ENCODE peak calls at places on chromosome 2, in four cellular contexts. A, P, W and X are unnamed samples.

GRCh38 chr2:190634381-190634780 is 14.5 kb upstream of the NAB1 start:
- ATAC-seq in P (no peak), W (no peak), A (no peak), X (no peak)

GRCh38 chr2:16649353-16650286 is 16.0 kb downstream of the CYRIA start:
- ATAC-seq in W (no peak), A (no peak), P (no peak), X (no peak)

GRCh38 chr2:98479959-98480524 is 35.4 kb downstream of the INPP4A start:
- ATAC-seq in W (peak), P (peak), A (peak), X (peak)

GRCh38 chr2:215136669-215137328 is 1.6 kb downstream of the ABCA12 start:
- ATAC-seq in P (no peak), A (peak), W (peak), X (peak)

GRCh38 chr2:45283764-45284620 is 274.7 kb upstream of the SIX2 start:
- ATAC-seq in P (no peak), W (no peak), A (peak), X (peak)

GRCh38 chr2:148875387-148876051 is 492 bp downstream of the KIF5C start:
- ATAC-seq in P (peak), W (peak), A (peak), X (peak)

GRCh38 chr2:232629201-232629475 is 4.3 kb upstream of the EFHD1 start:
- ATAC-seq in W (no peak), A (no peak), P (no peak), X (no peak)

GRCh38 chr2:137838255-137839092 is 125.8 kb upstream of the HNMT start:
- ATAC-seq in P (no peak), A (peak), W (peak), X (peak)

GRCh38 chr2:54370405-54371104 is 85.6 kb upstream of the SPTBN1 start:
- ATAC-seq in P (no peak), A (no peak), W (peak), X (no peak)

GRCh38 chr2:33441235-33441810 is 35.1 kb upstream of the RASGRP3 start:
- ATAC-seq in W (peak), P (no peak), A (peak), X (peak)

GRCh38 chr2:30448308-30448707 is 1.3 kb downstream of the LCLAT1 start:
- ATAC-seq in P (peak), W (no peak), A (no peak), X (no peak)

GRCh38 chr2:18084376-18084775 is 205.9 kb downstream of the KCNS3 start:
- ATAC-seq in A (no peak), P (no peak), W (no peak), X (no peak)

GRCh38 chr2:19607931-19608762 is 249.7 kb upstream of the OSR1 start:
- ATAC-seq in P (no peak), W (no peak), A (peak), X (peak)

GRCh38 chr2:86832334-86833096 is 29.2 kb downstream of the CD8B start:
- ATAC-seq in A (no peak), W (no peak), P (no peak), X (no peak)

GRCh38 chr2:176652300-176653182 is 383.3 kb downstream of the MTX2 start:
- ATAC-seq in P (peak), W (peak), A (peak), X (peak)

GRCh38 chr2:119837350-119837749 is 77.6 kb downstream of the PTPN4 start:
- ATAC-seq in P (no peak), A (no peak), W (no peak), X (no peak)

GRCh38 chr2:36455011-36455410 is 99.4 kb downstream of the CRIM1 start:
- ATAC-seq in W (no peak), P (no peak), A (no peak), X (no peak)

GRCh38 chr2:232632904-232633412 is 446 bp upstream of the EFHD1 start:
- ATAC-seq in A (peak), P (peak), W (peak), X (peak)

GRCh38 chr2:217954051-217954450 is 48.7 kb downstream of the TNS1 start:
- ATAC-seq in W (no peak), A (no peak), P (no peak), X (no peak)

GRCh38 chr2:42196403-42197267 is 27.5 kb downstream of the EML4 start:
- ATAC-seq in A (peak), P (peak), W (peak), X (peak)

GRCh38 chr2:149084924-149085795 is 46.7 kb downstream of the LYPD6B start:
- ATAC-seq in A (no peak), W (peak), P (no peak), X (no peak)

GRCh38 chr2:196220671-196221070 is 49.3 kb upstream of the STK17B start:
- ATAC-seq in A (no peak), W (peak), P (peak), X (no peak)

GRCh38 chr2:28101123-28101522 is 210.6 kb downstream of the BABAM2 start:
- ATAC-seq in P (no peak), W (no peak), A (no peak), X (no peak)

GRCh38 chr2:40224321-40224720 is 227.6 kb downstream of the SLC8A1 start:
- ATAC-seq in P (no peak), A (no peak), W (no peak), X (no peak)

GRCh38 chr2:109351164-109351756 is 222.3 kb downstream of the SH3RF3 start:
- ATAC-seq in W (peak), P (no peak), A (peak), X (peak)

GRCh38 chr2:134252092-134252775 is 1.6 kb upstream of the MGAT5 start:
- ATAC-seq in A (peak), W (no peak), P (peak), X (no peak)

GRCh38 chr2:41847744-41848441 is 199.9 kb upstream of the PKDCC start:
- ATAC-seq in A (no peak), P (no peak), W (peak), X (no peak)

GRCh38 chr2:27263287-27264252 is 723 bp upstream of the SLC30A3 start:
- ATAC-seq in W (no peak), P (no peak), A (no peak), X (no peak)

GRCh38 chr2:80326214-80326613 is 21.7 kb upstream of the LRRTM1 start:
- ATAC-seq in P (no peak), W (no peak), A (no peak), X (peak)

GRCh38 chr2:235940330-235940729 is 227.9 kb downstream of the GBX2 start:
- ATAC-seq in W (no peak), A (no peak), P (no peak), X (peak)

GRCh38 chr2:219116776-219117646 is 43.6 kb downstream of the NHEJ1 start:
- ATAC-seq in P (no peak), A (no peak), W (no peak), X (no peak)

GRCh38 chr2:45833968-45834344 is 182.5 kb downstream of the PRKCE start:
- ATAC-seq in W (peak), P (no peak), A (no peak), X (no peak)

GRCh38 chr2:208556954-208557601 is 150.5 kb downstream of the PTH2R start:
- ATAC-seq in A (no peak), W (no peak), P (no peak), X (no peak)

GRCh38 chr2:168801961-168802824 is at the start of gene NOSTRIN:
- ATAC-seq in A (peak), P (no peak), W (peak), X (peak)

GRCh38 chr2:71471276-71471675 is 17.9 kb downstream of the DYSF start:
- ATAC-seq in A (peak), P (no peak), W (no peak), X (no peak)